ENCODE peak calls at places on chromosomes 2 and 18, in five cellular contexts. L is Panc1; M is activated T-cell treated with anti-CD3 and anti-CD28 coated beads, Interleukin-2, amount 50 U/mL, for 4 hours; Q is heart left ventricle; Y is CD4-positive, alpha-beta T cell. F is an unnamed sample.
A peak's percentile ranks its signal among the peaks of the same experiment; 100 is the strongest.

GRCh38 chr2:201114846-201115245 is 1.1 kb upstream of the CFLAR start:
- ATAC-seq in L (no peak), M (no peak), Q (no peak), Y (no peak), F (no peak)

GRCh38 chr18:57630002-57630758 is 8.5 kb upstream of the NARS1 start:
- ATAC-seq in L (peak; percentile 97), M (peak; percentile 96), Q (peak; percentile 99), Y (peak; percentile 99), F (peak; percentile 99)

GRCh38 chr18:48736316-48736715 is 197.5 kb downstream of the CTIF start:
- ATAC-seq in L (no peak), M (no peak), Q (no peak), Y (no peak), F (no peak)

GRCh38 chr2:118340103-118340502 is 251.8 kb downstream of the INSIG2 start:
- ATAC-seq in L (no peak), M (no peak), Q (no peak), Y (no peak), F (no peak)

GRCh38 chr2:232540441-232541041 is 1.0 kb downstream of the CHRNG start:
- ATAC-seq in L (no peak), M (no peak), Q (no peak), Y (no peak), F (no peak)

GRCh38 chr2:120922571-120923332 is 187.1 kb downstream of the GLI2 start:
- ATAC-seq in L (no peak), M (no peak), Q (no peak), Y (no peak), F (no peak)

GRCh38 chr2:101704816-101705565 is 7.5 kb downstream of the MAP4K4 start:
- ATAC-seq in L (no peak), M (peak; percentile 34), Q (peak; percentile 38), Y (no peak), F (no peak)

GRCh38 chr2:197269173-197269572 is 41.4 kb downstream of the ANKRD44 start:
- ATAC-seq in L (no peak), M (peak; percentile 76), Q (no peak), Y (peak; percentile 66), F (no peak)

GRCh38 chr2:113005030-113005509 is at the start of gene IL36A:
- ATAC-seq in L (no peak), M (no peak), Q (no peak), Y (no peak), F (no peak)

GRCh38 chr18:26747131-26747475 is 118.4 kb downstream of the AQP4 start:
- ATAC-seq in L (peak; percentile 38), M (no peak), Q (no peak), Y (no peak), F (no peak)

GRCh38 chr2:20153131-20153851 is 71.6 kb downstream of the SDC1 start:
- ATAC-seq in L (no peak), M (no peak), Q (no peak), Y (no peak), F (no peak)

GRCh38 chr2:30491225-30491624 is 44.2 kb downstream of the LCLAT1 start:
- ATAC-seq in L (no peak), M (no peak), Q (peak; percentile 15), Y (no peak), F (no peak)

GRCh38 chr2:17934721-17935120 is 56.3 kb downstream of the KCNS3 start:
- ATAC-seq in L (no peak), M (no peak), Q (peak; percentile 87), Y (no peak), F (no peak)

GRCh38 chr18:48639772-48640432 is 101.1 kb downstream of the CTIF start:
- ATAC-seq in L (no peak), M (no peak), Q (peak; percentile 13), Y (no peak), F (peak; percentile 33)

GRCh38 chr2:226767056-226767813 is 32.4 kb downstream of the IRS1 start:
- ATAC-seq in L (no peak), M (no peak), Q (peak; percentile 86), Y (no peak), F (no peak)

GRCh38 chr18:7338846-7339245 is 108.0 kb downstream of the LRRC30 start:
- ATAC-seq in L (no peak), M (no peak), Q (no peak), Y (no peak), F (no peak)

GRCh38 chr2:178523596-178524134 is 43.4 kb downstream of the PLEKHA3 start:
- ATAC-seq in L (peak; percentile 52), M (no peak), Q (peak; percentile 45), Y (no peak), F (no peak)

GRCh38 chr2:69359371-69359770 is 27.7 kb downstream of the GFPT1 start:
- ATAC-seq in L (no peak), M (no peak), Q (no peak), Y (no peak), F (no peak)

GRCh38 chr2:109676346-109676897 is 62.3 kb downstream of the SOWAHC start:
- ATAC-seq in L (peak; percentile 54), M (no peak), Q (no peak), Y (no peak), F (no peak)

GRCh38 chr2:218397502-218398436 is 1.9 kb upstream of the CTDSP1 start:
- ATAC-seq in L (peak; percentile 32), M (no peak), Q (peak; percentile 12), Y (no peak), F (no peak)

GRCh38 chr2:170244555-170244954 is 66.6 kb downstream of the MYO3B start:
- ATAC-seq in L (no peak), M (no peak), Q (no peak), Y (no peak), F (no peak)

GRCh38 chr2:64975232-64975791 is 13.9 kb upstream of the SLC1A4 start:
- ATAC-seq in L (no peak), M (no peak), Q (peak; percentile 97), Y (no peak), F (peak; percentile 77)

GRCh38 chr2:207111757-207112156 is 54.0 kb downstream of the KLF7 start:
- ATAC-seq in L (no peak), M (no peak), Q (no peak), Y (peak; percentile 49), F (no peak)

GRCh38 chr18:35923939-35924338 is 48.5 kb upstream of the RMP24 start:
- ATAC-seq in L (peak; percentile 53), M (no peak), Q (no peak), Y (no peak), F (no peak)

GRCh38 chr18:60277855-60278480 is 94.6 kb downstream of the MC4R start:
- ATAC-seq in L (no peak), M (no peak), Q (no peak), Y (no peak), F (no peak)

GRCh38 chr18:76480913-76481312 is 14.1 kb downstream of the ZNF516 start:
- ATAC-seq in L (peak; percentile 37), M (no peak), Q (no peak), Y (no peak), F (no peak)

GRCh38 chr18:51089691-51090090 is 59.7 kb downstream of the SMAD4 start:
- ATAC-seq in L (no peak), M (no peak), Q (no peak), Y (no peak), F (no peak)

GRCh38 chr2:174023591-174024523 is 58.7 kb upstream of the SP3 start:
- ATAC-seq in L (peak; percentile 49), M (peak; percentile 84), Q (peak; percentile 64), Y (no peak), F (peak; percentile 70)

GRCh38 chr18:58180172-58180571 is 136.1 kb downstream of the NEDD4L start:
- ATAC-seq in L (no peak), M (no peak), Q (no peak), Y (no peak), F (no peak)

GRCh38 chr2:145066151-145066661 is 546.3 kb upstream of the ZEB2 start:
- ATAC-seq in L (no peak), M (no peak), Q (peak; percentile 76), Y (no peak), F (peak; percentile 56)

GRCh38 chr2:162057426-162057825 is 16.6 kb downstream of the DPP4 start:
- ATAC-seq in L (no peak), M (peak; percentile 43), Q (no peak), Y (peak; percentile 60), F (no peak)

GRCh38 chr18:5627756-5628511 is 84.1 kb upstream of the EPB41L3 start:
- ATAC-seq in L (no peak), M (no peak), Q (no peak), Y (no peak), F (no peak)

GRCh38 chr2:134041877-134042276 is 212.0 kb upstream of the MGAT5 start:
- ATAC-seq in L (no peak), M (no peak), Q (no peak), Y (no peak), F (no peak)

GRCh38 chr2:3787768-3788167 is 84.4 kb downstream of the DCDC2C start:
- ATAC-seq in L (no peak), M (no peak), Q (no peak), Y (no peak), F (no peak)

GRCh38 chr2:148044322-148044721 is 23.4 kb downstream of the MBD5 start:
- ATAC-seq in L (no peak), M (no peak), Q (no peak), Y (no peak), F (no peak)